ENCODE peak calls at places on chromosomes 6 and 20, in six cellular contexts. N is KBM-7, D is IMR-90, F is activated B cell treated with CpG ODN at 0.5 μM for 24 hours, K is MCF 10A, C is fibroblast of lung. Z is an unnamed sample.
A peak's percentile ranks its signal among the peaks of the same experiment; 100 is the strongest.

GRCh38 chr6:63814459-63814858 is 178.9 kb downstream of the PHF3 start:
- DNase-seq in N (no peak), D (no peak), F (no peak), K (no peak), C (no peak), Z (no peak)

GRCh38 chr6:27728442-27728841 is 183.8 kb downstream of the OR2B2 start:
- DNase-seq in N (no peak), D (no peak), F (no peak), K (no peak), C (no peak), Z (no peak)

GRCh38 chr6:113732384-113732966 is 124.7 kb upstream of the MARCKS start:
- DNase-seq in N (no peak), D (peak; percentile 14), F (no peak), K (peak; percentile 39), C (peak; percentile 21), Z (peak; percentile 83)

GRCh38 chr6:105087571-105088211 is 92.1 kb downstream of the POPDC3 start:
- DNase-seq in N (peak; percentile 62), D (peak; percentile 69), F (no peak), K (peak; percentile 63), C (peak; percentile 53), Z (no peak)

GRCh38 chr20:36574278-36575065 is 1.1 kb downstream of the TGIF2 start:
- DNase-seq in N (peak; percentile 75), D (peak; percentile 38), F (peak; percentile 44), K (peak; percentile 47), C (peak; percentile 59), Z (no peak)

GRCh38 chr6:158837684-158838625 is 18.8 kb upstream of the EZR start:
- DNase-seq in N (no peak), D (peak; percentile 43), F (no peak), K (no peak), C (peak; percentile 33), Z (no peak)

GRCh38 chr6:85574932-85575598 is 18.6 kb downstream of the SNX14 start:
- DNase-seq in N (no peak), D (peak; percentile 89), F (no peak), K (peak; percentile 56), C (peak; percentile 62), Z (peak; percentile 42)

GRCh38 chr6:108568101-108568500 is 7.4 kb downstream of the FOXO3 start:
- DNase-seq in N (no peak), D (no peak), F (no peak), K (no peak), C (no peak), Z (no peak)

GRCh38 chr6:113860165-113860955 is 3.2 kb downstream of the MARCKS start:
- DNase-seq in N (no peak), D (peak; percentile 45), F (peak; percentile 23), K (peak; percentile 44), C (peak; percentile 49), Z (no peak)

GRCh38 chr20:62009869-62010445 is 55.7 kb downstream of the TAF4 start:
- DNase-seq in N (no peak), D (no peak), F (no peak), K (no peak), C (no peak), Z (no peak)

GRCh38 chr20:5675103-5676091 is 74.8 kb upstream of the SHLD1 start:
- DNase-seq in N (peak; percentile 46), D (no peak), F (no peak), K (no peak), C (no peak), Z (no peak)

Z was measured in skeletal muscle cell.